ENCODE peak calls at places on chromosomes 4 and X, in ten cellular contexts. N is substantia nigra; I is Calu3; M is uterus; L is RPMI7951; Q is left ventricle myocardium superior; H is IMR-90; J is stimulated activated CD4-positive, alpha-beta T cell treated with anti-CD3 and anti-CD28 coated beads, TNF-alpha, amount 100 ng/mL, for 24 hours; W is HCEC 1CT; S is lower lobe of right lung. C is an unnamed sample.

GRCh38 chr4:174521800-174522182 is 497 bp downstream of the HPGD start:
- DNase-seq in I (peak), M (peak), N (no peak), S (peak), J (no peak), L (no peak), H (no peak), W (no peak), Q (peak), C (peak)

GRCh38 chrX:121165930-121166359 is 118.5 kb downstream of the GLUD2 start:
- DNase-seq in I (no peak), M (no peak), N (no peak), S (no peak), H (no peak), W (no peak), J (no peak), Q (no peak), L (no peak), C (no peak)

GRCh38 chr4:82219346-82219745 is 154.4 kb downstream of the HNRNPD start:
- DNase-seq in Q (no peak), M (no peak), S (no peak), N (no peak), H (no peak), W (no peak), L (no peak), J (no peak), I (peak), C (no peak)

GRCh38 chr4:142080960-142081359 is 444.6 kb downstream of the IL15 start:
- DNase-seq in N (no peak), W (no peak), H (peak), Q (no peak), S (no peak), M (no peak), J (no peak), L (no peak), I (no peak), C (no peak)

GRCh38 chrX:9853307-9853706 is 67.1 kb downstream of the SHROOM2 start:
- DNase-seq in I (no peak), M (no peak), H (no peak), J (no peak), S (no peak), Q (no peak), W (no peak), L (no peak), N (no peak), C (no peak)

GRCh38 chrX:25534096-25534495 is 518.3 kb upstream of the ARX start:
- DNase-seq in I (no peak), W (no peak), Q (no peak), N (no peak), S (no peak), H (peak), L (no peak), M (no peak), J (no peak), C (no peak)

GRCh38 chrX:43940811-43941210 is 32.4 kb downstream of the NDP start:
- DNase-seq in I (peak), N (no peak), S (no peak), J (no peak), W (peak), H (peak), L (peak), Q (no peak), M (no peak), C (no peak)

GRCh38 chr4:41750624-41751324 is 2.2 kb upstream of the PHOX2B start:
- DNase-seq in I (no peak), N (no peak), W (no peak), L (no peak), S (no peak), J (no peak), H (no peak), Q (no peak), M (no peak), C (no peak)

GRCh38 chr4:87632469-87632868 is 17.6 kb upstream of the DMP1 start:
- DNase-seq in N (no peak), L (no peak), Q (no peak), H (no peak), M (no peak), S (no peak), W (no peak), J (no peak), I (no peak), C (no peak)

GRCh38 chr4:145960012-145960411 is 21.4 kb upstream of the ZNF827 start:
- DNase-seq in Q (no peak), I (no peak), S (no peak), N (no peak), H (no peak), M (no peak), J (no peak), L (no peak), W (no peak), C (no peak)

GRCh38 chrX:9912341-9912740 is 54.8 kb upstream of the CLDN34 start:
- DNase-seq in S (no peak), J (no peak), M (no peak), W (no peak), I (peak), H (peak), N (no peak), L (no peak), Q (no peak), C (no peak)

GRCh38 chr4:47032405-47033106 is 1.2 kb downstream of the GABRB1 start:
- DNase-seq in W (peak), I (peak), J (no peak), S (peak), L (no peak), M (peak), Q (peak), H (peak), N (peak), C (no peak)

GRCh38 chr4:57114973-57115372 is 4.8 kb upstream of the IGFBP7 start:
- DNase-seq in L (peak), H (peak), N (no peak), I (no peak), M (no peak), W (peak), Q (no peak), J (no peak), S (no peak), C (no peak)

GRCh38 chr4:87575983-87576382 is 32.3 kb upstream of the DSPP start:
- DNase-seq in W (no peak), J (no peak), L (no peak), H (no peak), I (no peak), S (no peak), M (no peak), N (no peak), Q (no peak), C (no peak)

GRCh38 chr4:167282171-167282864 is 48.0 kb upstream of the SPOCK3 start:
- DNase-seq in S (no peak), H (no peak), Q (no peak), W (peak), I (no peak), N (no peak), M (no peak), L (no peak), J (no peak), C (no peak)

GRCh38 chr4:162131256-162131655 is 32.5 kb downstream of the FSTL5 start:
- DNase-seq in M (no peak), Q (no peak), I (peak), W (no peak), S (no peak), H (no peak), L (no peak), J (no peak), N (no peak), C (no peak)

GRCh38 chr4:177718514-177718913 is 276.3 kb upstream of the AGA start:
- DNase-seq in Q (no peak), N (no peak), J (no peak), L (no peak), I (no peak), S (no peak), W (no peak), M (no peak), H (peak), C (no peak)

GRCh38 chr4:164771088-164771487 is 17.2 kb downstream of the SMIM31 start:
- DNase-seq in L (no peak), W (peak), Q (no peak), M (no peak), I (no peak), N (no peak), S (no peak), J (no peak), H (no peak), C (no peak)

GRCh38 chr4:98473046-98473445 is 185.4 kb downstream of the TSPAN5 start:
- DNase-seq in Q (no peak), N (no peak), H (peak), L (no peak), M (no peak), W (peak), J (no peak), I (no peak), S (no peak), C (no peak)